ENCODE peak calls at places on chromosomes 3 and 15, in seven cellular contexts. One of them, this sample, is unnamed.

GRCh38 chr3:135055449-135055848 is 260.4 kb downstream of the EPHB1 start:
- DNase-seq in AG04449: no peak
- DNase-seq in GM06990: no peak
- DNase-seq in GM12865: no peak
- DNase-seq in fibroblast of pulmonary artery: no peak
- DNase-seq in fibroblast of the aortic adventitia: no peak
- DNase-seq in foreskin fibroblast: no peak
- DNase-seq in this sample: no peak

GRCh38 chr15:81334768-81335447 is 11.0 kb upstream of the STARD5 start:
- DNase-seq in AG04449: no peak
- DNase-seq in GM06990: no peak
- DNase-seq in GM12865: no peak
- DNase-seq in fibroblast of pulmonary artery: peak; percentile 80
- DNase-seq in fibroblast of the aortic adventitia: peak; percentile 83
- DNase-seq in foreskin fibroblast: no peak
- DNase-seq in this sample: no peak

GRCh38 chr3:147655236-147655635 is 246.1 kb downstream of the ZIC1 start:
- DNase-seq in AG04449: peak; percentile 24
- DNase-seq in GM06990: no peak
- DNase-seq in GM12865: no peak
- DNase-seq in fibroblast of pulmonary artery: no peak
- DNase-seq in fibroblast of the aortic adventitia: peak; percentile 34
- DNase-seq in foreskin fibroblast: no peak
- DNase-seq in this sample: no peak

GRCh38 chr3:23489338-23490158 is 286.4 kb downstream of the UBE2E2 start:
- DNase-seq in AG04449: no peak
- DNase-seq in GM06990: no peak
- DNase-seq in GM12865: no peak
- DNase-seq in fibroblast of pulmonary artery: peak; percentile 16
- DNase-seq in fibroblast of the aortic adventitia: no peak
- DNase-seq in foreskin fibroblast: peak; percentile 7
- DNase-seq in this sample: no peak

GRCh38 chr15:59400103-59400813 is 27.6 kb upstream of the MYO1E start:
- DNase-seq in AG04449: no peak
- DNase-seq in GM06990: peak; percentile 34
- DNase-seq in GM12865: peak; percentile 40
- DNase-seq in fibroblast of pulmonary artery: no peak
- DNase-seq in fibroblast of the aortic adventitia: no peak
- DNase-seq in foreskin fibroblast: no peak
- DNase-seq in this sample: no peak

GRCh38 chr3:161800985-161801559 is 304.5 kb downstream of the OTOL1 start:
- DNase-seq in AG04449: no peak
- DNase-seq in GM06990: no peak
- DNase-seq in GM12865: peak; percentile 11
- DNase-seq in fibroblast of pulmonary artery: no peak
- DNase-seq in fibroblast of the aortic adventitia: no peak
- DNase-seq in foreskin fibroblast: no peak
- DNase-seq in this sample: no peak

GRCh38 chr15:93066103-93066725 is 22.8 kb downstream of the RGMA start:
- DNase-seq in AG04449: no peak
- DNase-seq in GM06990: no peak
- DNase-seq in GM12865: no peak
- DNase-seq in fibroblast of pulmonary artery: no peak
- DNase-seq in fibroblast of the aortic adventitia: no peak
- DNase-seq in foreskin fibroblast: no peak
- DNase-seq in this sample: peak; percentile 67

GRCh38 chr15:64245405-64245804 is 82.6 kb upstream of the PPIB start:
- DNase-seq in AG04449: no peak
- DNase-seq in GM06990: no peak
- DNase-seq in GM12865: no peak
- DNase-seq in fibroblast of pulmonary artery: no peak
- DNase-seq in fibroblast of the aortic adventitia: no peak
- DNase-seq in foreskin fibroblast: no peak
- DNase-seq in this sample: no peak

GRCh38 chr3:37347941-37348340 is 173.6 kb upstream of the LRRFIP2 start:
- DNase-seq in AG04449: no peak
- DNase-seq in GM06990: no peak
- DNase-seq in GM12865: no peak
- DNase-seq in fibroblast of pulmonary artery: no peak
- DNase-seq in fibroblast of the aortic adventitia: no peak
- DNase-seq in foreskin fibroblast: peak; percentile 1
- DNase-seq in this sample: no peak

GRCh38 chr15:63915209-63915887 is 81.6 kb upstream of the HERC1 start:
- DNase-seq in AG04449: no peak
- DNase-seq in GM06990: no peak
- DNase-seq in GM12865: no peak
- DNase-seq in fibroblast of pulmonary artery: no peak
- DNase-seq in fibroblast of the aortic adventitia: no peak
- DNase-seq in foreskin fibroblast: no peak
- DNase-seq in this sample: no peak

GRCh38 chr3:44795197-44795596 is 33.6 kb downstream of the KIF15 start:
- DNase-seq in AG04449: no peak
- DNase-seq in GM06990: no peak
- DNase-seq in GM12865: no peak
- DNase-seq in fibroblast of pulmonary artery: no peak
- DNase-seq in fibroblast of the aortic adventitia: no peak
- DNase-seq in foreskin fibroblast: peak; percentile 3
- DNase-seq in this sample: no peak

GRCh38 chr15:97955040-97955439 is 5.5 kb upstream of the ARRDC4 start:
- DNase-seq in AG04449: no peak
- DNase-seq in GM06990: no peak
- DNase-seq in GM12865: no peak
- DNase-seq in fibroblast of pulmonary artery: no peak
- DNase-seq in fibroblast of the aortic adventitia: no peak
- DNase-seq in foreskin fibroblast: no peak
- DNase-seq in this sample: no peak

GRCh38 chr15:69489101-69489571 is 36.5 kb downstream of the RPLP1 start:
- DNase-seq in AG04449: no peak
- DNase-seq in GM06990: no peak
- DNase-seq in GM12865: no peak
- DNase-seq in fibroblast of pulmonary artery: peak; percentile 45
- DNase-seq in fibroblast of the aortic adventitia: peak; percentile 59
- DNase-seq in foreskin fibroblast: no peak
- DNase-seq in this sample: peak; percentile 16

GRCh38 chr15:70101459-70102113 is 3.9 kb upstream of the TLE3 start:
- DNase-seq in AG04449: no peak
- DNase-seq in GM06990: no peak
- DNase-seq in GM12865: no peak
- DNase-seq in fibroblast of pulmonary artery: peak; percentile 98
- DNase-seq in fibroblast of the aortic adventitia: peak; percentile 79
- DNase-seq in foreskin fibroblast: peak; percentile 81
- DNase-seq in this sample: no peak

GRCh38 chr15:60121845-60122244 is 117.7 kb downstream of the FOXB1 start:
- DNase-seq in AG04449: no peak
- DNase-seq in GM06990: peak; percentile 49
- DNase-seq in GM12865: peak; percentile 78
- DNase-seq in fibroblast of pulmonary artery: no peak
- DNase-seq in fibroblast of the aortic adventitia: no peak
- DNase-seq in foreskin fibroblast: no peak
- DNase-seq in this sample: no peak

GRCh38 chr15:29322407-29322806 is 52.8 kb upstream of the NSMCE3 start:
- DNase-seq in AG04449: no peak
- DNase-seq in GM06990: no peak
- DNase-seq in GM12865: no peak
- DNase-seq in fibroblast of pulmonary artery: peak; percentile 59
- DNase-seq in fibroblast of the aortic adventitia: peak; percentile 51
- DNase-seq in foreskin fibroblast: no peak
- DNase-seq in this sample: no peak

GRCh38 chr15:63086271-63086670 is 35.4 kb upstream of the LACTB start:
- DNase-seq in AG04449: no peak
- DNase-seq in GM06990: no peak
- DNase-seq in GM12865: no peak
- DNase-seq in fibroblast of pulmonary artery: peak; percentile 57
- DNase-seq in fibroblast of the aortic adventitia: no peak
- DNase-seq in foreskin fibroblast: no peak
- DNase-seq in this sample: no peak

GRCh38 chr3:24377218-24377993 is 117.2 kb downstream of the THRB start:
- DNase-seq in AG04449: no peak
- DNase-seq in GM06990: no peak
- DNase-seq in GM12865: no peak
- DNase-seq in fibroblast of pulmonary artery: peak; percentile 25
- DNase-seq in fibroblast of the aortic adventitia: no peak
- DNase-seq in foreskin fibroblast: peak; percentile 20
- DNase-seq in this sample: no peak

GRCh38 chr15:63370764-63371163 is 10.9 kb downstream of the CA12 start:
- DNase-seq in AG04449: no peak
- DNase-seq in GM06990: no peak
- DNase-seq in GM12865: no peak
- DNase-seq in fibroblast of pulmonary artery: no peak
- DNase-seq in fibroblast of the aortic adventitia: no peak
- DNase-seq in foreskin fibroblast: no peak
- DNase-seq in this sample: no peak

GRCh38 chr3:160949460-160949859 is 155.7 kb downstream of the B3GALNT1 start:
- DNase-seq in AG04449: no peak
- DNase-seq in GM06990: no peak
- DNase-seq in GM12865: no peak
- DNase-seq in fibroblast of pulmonary artery: no peak
- DNase-seq in fibroblast of the aortic adventitia: no peak
- DNase-seq in foreskin fibroblast: no peak
- DNase-seq in this sample: no peak

GRCh38 chr3:56754753-56755365 is 46.9 kb downstream of the ARHGEF3 start:
- DNase-seq in AG04449: no peak
- DNase-seq in GM06990: peak; percentile 47
- DNase-seq in GM12865: peak; percentile 70
- DNase-seq in fibroblast of pulmonary artery: no peak
- DNase-seq in fibroblast of the aortic adventitia: no peak
- DNase-seq in foreskin fibroblast: no peak
- DNase-seq in this sample: no peak

GRCh38 chr15:87816016-87816415 is 440.5 kb downstream of the NTRK3 start:
- DNase-seq in AG04449: peak; percentile 12
- DNase-seq in GM06990: no peak
- DNase-seq in GM12865: no peak
- DNase-seq in fibroblast of pulmonary artery: no peak
- DNase-seq in fibroblast of the aortic adventitia: peak; percentile 71
- DNase-seq in foreskin fibroblast: peak; percentile 26
- DNase-seq in this sample: no peak

GRCh38 chr3:45892161-45892560 is 5.8 kb downstream of the CCR9 start:
- DNase-seq in AG04449: no peak
- DNase-seq in GM06990: no peak
- DNase-seq in GM12865: no peak
- DNase-seq in fibroblast of pulmonary artery: no peak
- DNase-seq in fibroblast of the aortic adventitia: no peak
- DNase-seq in foreskin fibroblast: no peak
- DNase-seq in this sample: no peak
- H3K4me3 ChIP-seq in AG04449: no peak overlapping the region
- H3K4me3 ChIP-seq in GM06990: no peak overlapping the region
- H3K4me3 ChIP-seq in GM12865: no peak overlapping the region
- H3K4me3 ChIP-seq in fibroblast of pulmonary artery: no peak overlapping the region
- H3K4me3 ChIP-seq in fibroblast of the aortic adventitia: no peak overlapping the region
- H3K4me3 ChIP-seq in foreskin fibroblast: no peak overlapping the region
- H3K4me3 ChIP-seq in this sample: no peak overlapping the region

DNA sequence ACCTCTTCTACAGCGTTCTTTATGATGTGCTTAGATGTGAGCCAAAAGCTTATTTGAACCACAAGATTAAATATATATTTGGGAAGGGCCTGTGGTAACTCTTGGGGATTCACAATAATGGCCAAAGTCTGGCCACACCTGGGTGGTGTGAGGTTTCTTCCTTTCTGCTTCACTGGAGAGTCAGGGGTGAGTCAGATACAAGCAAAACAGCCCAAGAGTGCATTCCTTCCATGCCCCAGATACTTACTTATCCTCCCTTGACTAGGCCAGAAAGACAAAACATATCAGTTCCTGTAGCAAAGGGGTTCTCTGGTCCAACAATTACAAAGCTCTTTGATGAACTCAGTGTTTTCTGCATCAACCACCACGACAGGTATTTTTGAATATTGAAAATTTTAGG is 941 bp downstream of the ZBED2 start:
- DNase-seq in AG04449: peak; percentile 47
- DNase-seq in GM06990: no peak
- DNase-seq in GM12865: peak; percentile 33
- DNase-seq in fibroblast of pulmonary artery: peak; percentile 51
- DNase-seq in fibroblast of the aortic adventitia: peak; percentile 81
- DNase-seq in foreskin fibroblast: peak; percentile 68
- DNase-seq in this sample: no peak
- H3K4me3 ChIP-seq in AG04449: no peak overlapping the region
- H3K4me3 ChIP-seq in GM06990: no peak overlapping the region
- H3K4me3 ChIP-seq in GM12865: no peak overlapping the region
- H3K4me3 ChIP-seq in fibroblast of pulmonary artery: no peak overlapping the region
- H3K4me3 ChIP-seq in fibroblast of the aortic adventitia: no peak overlapping the region
- H3K4me3 ChIP-seq in foreskin fibroblast: no peak overlapping the region
- H3K4me3 ChIP-seq in this sample: no peak overlapping the region

GRCh38 chr3:17579289-17580031 is 163.0 kb downstream of the TBC1D5 start:
- DNase-seq in AG04449: no peak
- DNase-seq in GM06990: peak; percentile 60
- DNase-seq in GM12865: peak; percentile 62
- DNase-seq in fibroblast of pulmonary artery: peak; percentile 45
- DNase-seq in fibroblast of the aortic adventitia: peak; percentile 71
- DNase-seq in foreskin fibroblast: no peak
- DNase-seq in this sample: no peak

GRCh38 chr3:17580901-17581300 is 161.5 kb downstream of the TBC1D5 start:
- DNase-seq in AG04449: no peak
- DNase-seq in GM06990: no peak
- DNase-seq in GM12865: no peak
- DNase-seq in fibroblast of pulmonary artery: no peak
- DNase-seq in fibroblast of the aortic adventitia: no peak
- DNase-seq in foreskin fibroblast: no peak
- DNase-seq in this sample: no peak

GRCh38 chr3:17581421-17582080 is 160.9 kb downstream of the TBC1D5 start:
- DNase-seq in AG04449: no peak
- DNase-seq in GM06990: no peak
- DNase-seq in GM12865: no peak
- DNase-seq in fibroblast of pulmonary artery: no peak
- DNase-seq in fibroblast of the aortic adventitia: peak; percentile 3
- DNase-seq in foreskin fibroblast: peak; percentile 5
- DNase-seq in this sample: no peak

GRCh38 chr3:17573396-17573795 is 169.0 kb downstream of the TBC1D5 start:
- DNase-seq in AG04449: no peak
- DNase-seq in GM06990: peak; percentile 28
- DNase-seq in GM12865: peak; percentile 61
- DNase-seq in fibroblast of pulmonary artery: no peak
- DNase-seq in fibroblast of the aortic adventitia: no peak
- DNase-seq in foreskin fibroblast: no peak
- DNase-seq in this sample: no peak

GRCh38 chr3:17577795-17578520 is 164.5 kb downstream of the TBC1D5 start:
- DNase-seq in AG04449: no peak
- DNase-seq in GM06990: no peak
- DNase-seq in GM12865: no peak
- DNase-seq in fibroblast of pulmonary artery: peak; percentile 39
- DNase-seq in fibroblast of the aortic adventitia: peak; percentile 74
- DNase-seq in foreskin fibroblast: peak; percentile 4
- DNase-seq in this sample: no peak
- H3K4me3 ChIP-seq in AG04449: no peak overlapping the region
- H3K4me3 ChIP-seq in GM06990: no peak overlapping the region
- H3K4me3 ChIP-seq in GM12865: no peak overlapping the region
- H3K4me3 ChIP-seq in fibroblast of pulmonary artery: no peak overlapping the region
- H3K4me3 ChIP-seq in fibroblast of the aortic adventitia: no peak overlapping the region
- H3K4me3 ChIP-seq in foreskin fibroblast: no peak overlapping the region
- H3K4me3 ChIP-seq in this sample: no peak overlapping the region

GRCh38 chr3:150370129-150370602 is 37.9 kb upstream of the TSC22D2 start:
- DNase-seq in AG04449: peak; percentile 89
- DNase-seq in GM06990: no peak
- DNase-seq in GM12865: no peak
- DNase-seq in fibroblast of pulmonary artery: peak; percentile 93
- DNase-seq in fibroblast of the aortic adventitia: peak; percentile 96
- DNase-seq in foreskin fibroblast: peak; percentile 96
- DNase-seq in this sample: no peak
- H3K4me3 ChIP-seq in AG04449: peak overlapping the region; percentile 58
- H3K4me3 ChIP-seq in GM06990: no peak overlapping the region
- H3K4me3 ChIP-seq in GM12865: no peak overlapping the region
- H3K4me3 ChIP-seq in fibroblast of pulmonary artery: peak overlapping the region; percentile 52
- H3K4me3 ChIP-seq in fibroblast of the aortic adventitia: peak overlapping the region; percentile 63
- H3K4me3 ChIP-seq in foreskin fibroblast: peak overlapping the region; percentile 58
- H3K4me3 ChIP-seq in this sample: no peak overlapping the region

This sample was measured in suprapubic skin.